ENCODE peak calls at places on chromosome X, in eight cellular contexts. A, X, S, Q, W, Z, L and B are unnamed samples.

GRCh38 chrX:120731386-120731785 is 101.5 kb upstream of the C1GALT1C1 start:
- DNase-seq in A (no peak), X (no peak), S (peak; percentile 63), Q (no peak), W (no peak), Z (no peak), L (no peak), B (no peak)

GRCh38 chrX:51894697-51895336 is 1.4 kb downstream of the MAGED1 start:
- DNase-seq in A (peak; percentile 61), X (no peak), S (peak; percentile 42), Q (peak; percentile 18), W (peak; percentile 31), Z (no peak), L (no peak), B (peak; percentile 56)

GRCh38 chrX:103170216-103170615 is 44.7 kb upstream of the BEX4 start:
- DNase-seq in A (no peak), X (no peak), S (peak; percentile 21), Q (no peak), W (peak; percentile 29), Z (no peak), L (no peak), B (no peak)

GRCh38 chrX:88146577-88146976 is 600.4 kb upstream of the CPXCR1 start:
- DNase-seq in A (no peak), X (no peak), S (no peak), Q (no peak), W (no peak), Z (no peak), L (no peak), B (no peak)

GRCh38 chrX:19823031-19823430 is 64.4 kb downstream of the SH3KBP1 start:
- DNase-seq in A (no peak), X (no peak), S (no peak), Q (no peak), W (no peak), Z (no peak), L (no peak), B (no peak)

GRCh38 chrX:86917959-86918358 is 599.6 kb upstream of the KLHL4 start:
- DNase-seq in A (no peak), X (no peak), S (no peak), Q (no peak), W (no peak), Z (no peak), L (no peak), B (no peak)

GRCh38 chrX:76987381-76987780 is 459.8 kb upstream of the FGF16 start:
- DNase-seq in A (no peak), X (no peak), S (no peak), Q (no peak), W (no peak), Z (no peak), L (no peak), B (no peak)

GRCh38 chrX:106912864-106913263 is 7.3 kb upstream of the CLDN2 start:
- DNase-seq in A (no peak), X (no peak), S (peak; percentile 45), Q (no peak), W (peak; percentile 57), Z (no peak), L (no peak), B (no peak)

GRCh38 chrX:20531667-20532066 is 265.0 kb upstream of the RPS6KA3 start:
- DNase-seq in A (no peak), X (no peak), S (no peak), Q (no peak), W (peak; percentile 30), Z (no peak), L (no peak), B (no peak)

GRCh38 chrX:21838937-21839333 is 482 bp upstream of the MBTPS2 start:
- DNase-seq in A (no peak), X (no peak), S (peak; percentile 25), Q (peak; percentile 49), W (peak; percentile 14), Z (no peak), L (no peak), B (no peak)

GRCh38 chrX:23008431-23009099 is 8.8 kb downstream of the DDX53 start:
- DNase-seq in A (no peak), X (peak; percentile 20), S (peak; percentile 49), Q (peak; percentile 29), W (peak; percentile 39), Z (peak; percentile 2), L (no peak), B (no peak)

GRCh38 chrX:9704876-9705465 is 60.7 kb downstream of the GPR143 start:
- DNase-seq in A (no peak), X (no peak), S (no peak), Q (no peak), W (no peak), Z (no peak), L (no peak), B (no peak)

GRCh38 chrX:16993791-16994318 is 47.4 kb downstream of the REPS2 start:
- DNase-seq in A (no peak), X (no peak), S (no peak), Q (no peak), W (no peak), Z (no peak), L (no peak), B (no peak)
- TF ChIP-seq CTCF in A (no peak), X (peak; percentile 46), S (no peak), Q (peak; percentile 4), W (no peak), Z (no peak), L (no peak), B (no peak)

GRCh38 chrX:137574784-137575298 is 8.9 kb downstream of the ZIC3 start:
- DNase-seq in A (no peak), X (no peak), S (no peak), Q (no peak), W (no peak), Z (no peak), L (no peak), B (no peak)

GRCh38 chrX:137569470-137569891 is 3.6 kb downstream of the ZIC3 start:
- DNase-seq in A (no peak), X (no peak), S (no peak), Q (no peak), W (no peak), Z (no peak), L (no peak), B (no peak)

GRCh38 chrX:137573356-137574101 is 7.6 kb downstream of the ZIC3 start:
- DNase-seq in A (peak; percentile 56), X (no peak), S (no peak), Q (no peak), W (no peak), Z (no peak), L (no peak), B (no peak)

GRCh38 chrX:137575596-137576255 is 9.8 kb downstream of the ZIC3 start:
- DNase-seq in A (no peak), X (no peak), S (no peak), Q (no peak), W (no peak), Z (no peak), L (no peak), B (no peak)

GRCh38 chrX:137574102-137574783 is 8.3 kb downstream of the ZIC3 start:
- DNase-seq in A (peak; percentile 56), X (no peak), S (no peak), Q (no peak), W (no peak), Z (no peak), L (no peak), B (no peak)
- H3K4me3 ChIP-seq in A (no peak overlapping the region), X (no peak overlapping the region), S (no peak overlapping the region), Q (no peak overlapping the region), W (no peak overlapping the region), Z (no peak overlapping the region), L (no peak overlapping the region), B (peak overlapping the region; percentile 32)

DNA sequence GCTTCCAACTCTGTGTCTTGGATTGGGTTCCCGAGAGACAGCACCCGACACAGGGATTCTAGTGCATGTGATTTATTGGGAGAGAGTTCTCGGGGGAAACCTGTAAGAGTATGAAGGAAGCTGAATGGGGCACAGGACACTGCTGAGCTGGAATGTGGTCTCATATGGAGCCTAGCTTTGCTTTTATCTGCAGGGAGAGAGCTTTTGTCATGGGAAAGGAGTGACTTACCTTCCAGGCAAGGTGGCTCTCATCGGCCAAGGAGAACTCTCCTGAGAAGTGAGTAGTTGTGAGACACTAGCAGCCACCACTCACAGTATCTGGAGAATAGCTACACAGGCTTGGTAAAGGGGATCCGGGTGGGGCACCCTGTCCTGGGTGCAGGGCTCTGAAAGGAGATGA is 124.5 kb downstream of the NHS start:
- DNase-seq in A (no peak), X (no peak), S (no peak), Q (no peak), W (no peak), Z (no peak), L (no peak), B (no peak)
- TF ChIP-seq CTCF in A (no peak), X (no peak), S (no peak), Q (no peak), W (no peak), Z (no peak), L (no peak), B (no peak)

GRCh38 chrX:39774804-39775112 is 323.0 kb downstream of the BCOR start:
- DNase-seq in A (no peak), X (no peak), S (no peak), Q (no peak), W (no peak), Z (no peak), L (no peak), B (no peak)
- H3K4me3 ChIP-seq in A (peak overlapping the region; percentile 17), X (no peak overlapping the region), S (no peak overlapping the region), Q (no peak overlapping the region), W (no peak overlapping the region), Z (no peak overlapping the region), L (no peak overlapping the region), B (no peak overlapping the region)

GRCh38 chrX:109372716-109373115 is 109.2 kb downstream of the GUCY2F start:
- DNase-seq in A (no peak), X (no peak), S (no peak), Q (no peak), W (no peak), Z (no peak), L (no peak), B (no peak)
- TF ChIP-seq CTCF in A (no peak), X (no peak), S (no peak), Q (no peak), W (no peak), Z (no peak), L (no peak), B (no peak)

GRCh38 chrX:66022742-66023725 is 16.8 kb downstream of the VSIG4 start:
- DNase-seq in A (no peak), X (no peak), S (no peak), Q (no peak), W (no peak), Z (no peak), L (no peak), B (no peak)
- H3K4me3 ChIP-seq in A (no peak overlapping the region), X (no peak overlapping the region), S (no peak overlapping the region), Q (no peak overlapping the region), W (no peak overlapping the region), Z (no peak overlapping the region), L (no peak overlapping the region), B (no peak overlapping the region)

GRCh38 chrX:42378857-42379256 is 399.1 kb downstream of the PPP1R2C start:
- DNase-seq in A (no peak), X (no peak), S (no peak), Q (no peak), W (no peak), Z (no peak), L (no peak), B (no peak)

DNA sequence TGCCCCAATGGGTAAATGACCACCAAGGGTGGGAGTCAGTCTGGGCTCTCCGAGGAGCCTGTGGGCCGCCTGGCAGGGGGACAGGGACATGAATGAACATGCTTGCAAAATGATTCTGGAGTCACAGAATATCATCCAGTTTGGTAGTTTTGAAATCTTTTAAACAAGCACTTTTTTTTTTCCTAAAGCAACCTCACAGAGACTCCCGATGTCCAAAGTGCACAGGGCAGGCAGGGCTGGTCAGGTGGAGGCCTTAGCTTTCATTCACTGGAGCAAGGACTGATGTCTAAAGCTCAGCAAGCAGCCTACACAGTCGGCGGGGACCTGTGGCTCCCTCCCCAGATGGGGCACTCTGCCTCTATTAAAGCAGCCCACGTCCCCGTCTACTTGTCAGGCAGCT is 402.9 kb downstream of the PPP1R2C start:
- DNase-seq in A (no peak), X (no peak), S (no peak), Q (peak; percentile 24), W (no peak), Z (no peak), L (no peak), B (no peak)
- TF ChIP-seq CTCF in A (no peak), X (no peak), S (no peak), Q (no peak), W (no peak), Z (no peak), L (no peak), B (no peak)